ENCODE peak calls at places on chromosomes 4 and X, in five cellular contexts. B is H1, F is NT2/D1, S is GM12878, M is HepG2. P is an unnamed sample.

GRCh38 chr4:186790630-186791029 is 67.0 kb upstream of the FAT1 start:
- DNase-seq in B (no peak), F (no peak), S (no peak), M (no peak), P (no peak)

GRCh38 chr4:176784816-176785215 is 7.9 kb downstream of the VEGFC start:
- DNase-seq in B (no peak), F (no peak), S (no peak), M (no peak), P (no peak)

GRCh38 chr4:177938226-177938625 is 496.0 kb upstream of the AGA start:
- DNase-seq in B (no peak), F (no peak), S (no peak), M (no peak), P (no peak)

GRCh38 chr4:74516321-74516720 is 71.4 kb downstream of the AREG start:
- DNase-seq in B (no peak), F (no peak), S (no peak), M (no peak), P (no peak)

GRCh38 chr4:7310441-7310840 is 118.1 kb downstream of the SORCS2 start:
- DNase-seq in B (no peak), F (no peak), S (no peak), M (no peak), P (peak)

GRCh38 chr4:139619644-139620043 is 46.0 kb upstream of the MGST2 start:
- DNase-seq in B (no peak), F (no peak), S (no peak), M (peak), P (peak)

GRCh38 chr4:158302076-158302866 is 92.0 kb downstream of the TMEM144 start:
- DNase-seq in B (no peak), F (no peak), S (no peak), M (no peak), P (no peak)

GRCh38 chr4:83340692-83341343 is 6.2 kb upstream of the HPSE start:
- DNase-seq in B (no peak), F (no peak), S (no peak), M (no peak), P (no peak)

GRCh38 chr4:81214518-81215218 is 354 bp downstream of the PRKG2 start:
- DNase-seq in B (peak), F (no peak), S (no peak), M (no peak), P (peak)

GRCh38 chr4:38664704-38665401 is 854 bp downstream of the KLF3 start:
- DNase-seq in B (peak), F (no peak), S (no peak), M (peak), P (peak)

DNA sequence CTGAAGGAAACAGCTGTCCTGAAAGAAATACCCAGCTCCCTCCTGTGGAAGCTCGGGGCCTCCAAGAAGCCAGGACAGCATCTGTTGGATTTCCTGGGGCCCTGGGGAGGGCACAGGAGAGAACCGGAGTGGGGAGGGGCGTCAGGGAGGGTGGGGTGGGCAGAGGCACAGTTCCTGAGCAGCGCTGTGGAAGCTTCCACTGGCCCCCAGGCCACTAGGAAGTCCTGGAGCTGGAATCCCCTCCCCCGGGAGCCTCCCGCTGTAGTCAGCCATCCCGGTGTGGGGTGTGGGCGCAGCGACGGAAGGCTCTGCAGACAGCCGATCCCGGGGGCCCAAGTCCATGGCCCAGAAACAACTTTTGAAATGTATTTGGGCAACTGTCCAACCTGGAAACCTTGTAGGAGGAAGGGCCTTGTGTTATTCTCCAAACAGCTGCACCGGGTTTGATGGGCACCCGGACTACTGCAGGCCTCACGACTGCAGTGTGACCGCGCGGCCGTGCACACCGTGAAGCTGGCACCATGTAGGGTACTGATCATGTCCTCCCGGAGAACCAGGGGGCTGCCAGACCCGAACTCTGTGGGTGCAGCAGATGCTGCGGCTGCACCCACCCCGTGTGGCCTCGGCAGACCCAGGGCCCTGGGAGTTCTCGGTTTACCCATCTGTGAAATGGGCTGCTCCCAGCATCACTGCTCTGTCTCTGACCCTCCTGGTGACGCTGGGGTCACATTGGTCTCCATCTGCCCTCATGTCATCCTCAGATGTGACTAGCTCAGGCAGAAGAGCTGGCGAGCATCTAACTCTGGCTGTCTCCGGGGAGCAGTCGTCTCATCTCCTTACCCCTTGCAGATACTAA is 68.5 kb upstream of the HMX1 start:
- DNase-seq in B (no peak), F (no peak), S (no peak), M (no peak), P (no peak)
- TF ChIP-seq SUZ12 in B (no peak), F (no peak), S (no peak), M (no peak), P (no peak)

DNA sequence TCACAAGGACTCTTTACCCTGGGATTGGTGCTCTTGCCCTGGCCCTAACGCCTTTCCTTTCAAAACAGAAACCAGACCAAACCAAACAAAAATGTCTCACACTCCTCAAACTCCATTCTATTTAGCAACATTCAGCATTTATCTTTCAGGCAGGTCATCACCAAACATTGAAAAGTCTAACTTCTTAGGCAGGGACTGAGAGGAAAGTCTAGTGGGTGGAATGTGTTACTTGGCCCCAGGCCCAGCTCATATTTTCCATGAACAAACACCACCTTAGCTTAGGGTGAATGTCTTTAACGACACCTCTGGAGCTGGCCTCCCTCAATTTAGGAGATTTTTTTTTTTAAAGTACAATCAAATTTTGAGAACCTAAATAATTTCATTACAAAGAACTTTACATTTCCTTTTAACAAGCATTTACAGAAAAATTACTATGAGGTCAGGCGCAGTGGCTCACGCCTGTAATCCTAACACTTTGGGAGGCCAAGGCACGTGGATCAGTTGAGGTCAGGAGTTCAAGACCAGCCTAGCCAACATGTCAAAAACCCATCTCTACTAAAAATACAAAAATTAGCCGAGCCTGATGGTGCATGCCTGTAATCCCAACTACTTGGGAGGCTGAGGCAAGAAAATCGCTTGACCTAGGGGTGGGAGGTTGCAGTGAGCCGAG is 10.2 kb upstream of the N4BP2 start:
- DNase-seq in B (no peak), F (no peak), S (no peak), M (peak), P (peak)
- TF ChIP-seq SUZ12 in B (no peak), F (no peak), S (no peak), M (no peak), P (no peak)

DNA sequence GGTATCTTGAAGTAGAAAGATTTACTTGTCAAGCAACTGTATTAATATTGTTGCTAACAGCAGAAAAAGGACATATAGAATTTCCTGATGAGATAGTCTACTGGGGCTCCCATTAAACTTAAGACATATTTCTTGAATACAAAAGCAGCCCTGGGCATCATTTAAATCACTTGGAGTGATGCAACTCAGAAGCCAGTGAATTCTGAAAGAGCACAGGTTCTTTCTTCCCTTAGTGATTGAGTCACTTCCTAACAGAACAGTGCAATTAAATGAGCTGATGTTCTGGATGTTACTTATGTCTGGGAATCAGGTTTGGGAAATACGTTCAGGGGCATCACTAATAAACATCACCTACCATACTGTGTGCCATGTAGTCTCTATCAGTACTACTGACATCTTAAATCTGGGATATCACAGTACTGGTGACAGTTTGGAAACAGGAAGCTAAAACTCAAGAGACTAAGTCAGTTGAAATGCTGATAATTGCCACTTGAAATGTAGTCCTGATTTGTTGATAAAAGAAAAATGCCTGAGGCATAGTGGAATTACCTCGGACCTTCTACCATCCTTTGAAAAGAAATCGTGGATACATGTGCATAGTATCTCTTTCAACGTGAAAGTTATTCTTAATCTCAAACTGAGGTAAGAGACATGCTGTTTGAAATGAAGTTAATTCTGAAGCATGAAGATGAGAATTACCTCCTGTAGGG is 249.2 kb upstream of the GPRIN3 start:
- DNase-seq in B (no peak), F (no peak), S (no peak), M (no peak), P (no peak)
- TF ChIP-seq SUZ12 in B (no peak), F (no peak), S (no peak), M (no peak), P (no peak)

GRCh38 chr4:55033296-55033695 is 92.1 kb downstream of the KDR start:
- DNase-seq in B (no peak), F (no peak), S (no peak), M (no peak), P (no peak)

GRCh38 chr4:55035892-55036291 is 89.5 kb downstream of the KDR start:
- DNase-seq in B (no peak), F (no peak), S (no peak), M (no peak), P (no peak)

GRCh38 chr4:55037728-55038127 is 87.7 kb downstream of the KDR start:
- DNase-seq in B (no peak), F (no peak), S (no peak), M (no peak), P (no peak)

GRCh38 chr4:55036405-55036804 is 89.0 kb downstream of the KDR start:
- DNase-seq in B (no peak), F (no peak), S (no peak), M (no peak), P (no peak)

DNA sequence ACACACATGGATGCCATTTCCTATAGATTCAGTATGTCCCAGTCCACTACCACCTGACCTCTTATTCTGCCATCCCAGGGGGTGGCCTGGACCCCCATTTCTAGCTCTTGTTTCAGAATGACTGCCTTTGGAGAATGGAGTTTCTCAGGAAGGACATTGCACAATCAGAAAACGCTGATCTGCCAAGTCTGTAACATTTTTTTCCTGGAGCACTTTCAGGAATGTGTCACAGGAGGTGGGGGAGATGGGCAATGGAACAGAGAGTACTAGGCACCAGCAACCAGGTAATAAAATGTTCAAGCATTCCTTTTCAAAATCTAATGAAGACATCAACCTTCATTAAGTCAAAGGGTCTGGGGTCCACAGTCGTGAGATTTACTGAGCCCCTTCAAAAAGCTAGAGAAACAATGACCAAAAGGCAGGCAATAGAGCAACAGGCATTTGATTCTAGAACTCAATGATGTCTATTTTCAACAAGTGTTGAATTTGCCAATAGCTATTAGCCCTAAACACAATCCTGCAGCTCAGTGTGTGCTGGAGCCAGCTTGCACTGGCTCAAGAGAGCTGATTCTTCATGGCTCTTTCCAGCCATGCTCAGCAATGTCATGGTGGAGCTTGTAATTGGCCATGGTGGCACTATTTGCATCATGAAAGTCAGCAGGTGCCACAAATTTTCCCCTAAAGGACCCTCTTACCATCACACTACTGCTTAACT is 87.1 kb downstream of the KDR start:
- DNase-seq in B (no peak), F (no peak), S (no peak), M (no peak), P (no peak)
- TF ChIP-seq SUZ12 in B (no peak), F (no peak), S (no peak), M (no peak), P (no peak)

DNA sequence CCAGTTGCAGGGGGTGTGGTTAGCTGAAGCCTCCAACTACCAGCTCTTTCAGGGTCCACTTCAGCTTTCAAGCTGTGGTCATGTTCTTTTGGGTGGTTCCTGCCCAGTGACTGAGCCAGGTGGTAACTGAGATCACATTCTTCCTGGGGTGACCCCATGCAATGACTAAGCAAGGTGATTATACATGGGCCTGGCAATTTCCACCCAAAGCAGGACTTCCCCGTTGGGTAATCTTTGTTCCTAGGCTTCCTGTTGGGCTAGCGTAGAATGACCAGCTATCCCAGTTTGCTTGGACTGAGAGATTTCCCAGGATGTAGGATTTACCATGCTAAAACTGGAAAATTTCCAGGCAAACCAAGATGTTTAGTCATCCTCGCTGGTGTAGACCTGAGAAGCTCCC is 18.4 kb upstream of the MAGEB17 start:
- DNase-seq in B (no peak), F (no peak), S (no peak), M (no peak), P (no peak)
- TF ChIP-seq SUZ12 in B (no peak), F (no peak), S (no peak), M (no peak), P (no peak)

GRCh38 chrX:16822723-16823122 is 36.5 kb downstream of the TXLNG start:
- DNase-seq in B (no peak), F (no peak), S (no peak), M (no peak), P (no peak)
- TF ChIP-seq SUZ12 in B (no peak), F (no peak), S (no peak), M (no peak), P (no peak)

GRCh38 chrX:10615931-10616780 is 4.2 kb downstream of the MID1 start:
- DNase-seq in B (no peak), F (peak), S (no peak), M (no peak), P (peak)
- TF ChIP-seq SUZ12 in B (no peak), F (no peak), S (no peak), M (no peak), P (no peak)

GRCh38 chr4:95593992-95594391 is 45.2 kb upstream of the UNC5C start:
- DNase-seq in B (no peak), F (no peak), S (no peak), M (no peak), P (no peak)

GRCh38 chr4:95599777-95600436 is 51.1 kb upstream of the UNC5C start:
- DNase-seq in B (no peak), F (no peak), S (peak), M (no peak), P (no peak)

GRCh38 chr4:95594629-95595028 is 45.9 kb upstream of the UNC5C start:
- DNase-seq in B (no peak), F (no peak), S (no peak), M (no peak), P (no peak)

GRCh38 chr4:95601342-95601741 is 52.6 kb upstream of the UNC5C start:
- DNase-seq in B (no peak), F (no peak), S (no peak), M (no peak), P (no peak)

DNA sequence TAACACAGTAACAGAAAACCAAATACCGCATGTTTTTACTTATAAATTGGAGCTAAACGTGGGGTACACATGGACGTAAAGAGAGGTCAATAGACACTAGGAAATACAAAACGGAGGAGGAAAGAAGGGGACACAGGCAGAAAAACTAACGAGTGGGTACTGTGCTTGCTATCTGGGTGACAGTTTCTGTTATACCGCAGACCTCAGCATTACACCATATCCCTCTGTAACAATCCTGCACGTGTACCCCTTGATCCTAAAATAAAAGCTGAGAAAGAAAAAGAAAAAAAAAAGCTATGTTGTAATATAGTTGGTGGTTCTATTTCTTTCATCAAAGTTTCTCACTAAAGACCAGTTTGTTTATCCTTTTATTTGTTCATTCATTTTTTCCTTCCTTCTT is 47.9 kb upstream of the UNC5C start:
- DNase-seq in B (no peak), F (no peak), S (no peak), M (no peak), P (no peak)
- TF ChIP-seq SUZ12 in B (no peak), F (no peak), S (no peak), M (no peak), P (no peak)

GRCh38 chrX:152658302-152658701 is 20.6 kb downstream of the GABRQ start:
- DNase-seq in B (peak), F (no peak), S (no peak), M (no peak), P (no peak)
- TF ChIP-seq SUZ12 in B (no peak), F (no peak), S (no peak), M (no peak), P (no peak)